ENCODE peak calls at places on chromosomes 4 and X, in four cellular contexts. V is hepatocyte, J is body of pancreas, K is sigmoid colon. C is an unnamed sample.

GRCh38 chr4:125750399-125750798 is 435.6 kb downstream of the FAT4 start:
- DNase-seq in V (no peak), J (no peak), K (no peak), C (no peak)

GRCh38 chr4:148064451-148064850 is 332.6 kb downstream of the ARHGAP10 start:
- DNase-seq in V (no peak), J (no peak), K (no peak), C (no peak)

GRCh38 chrX:109927663-109928273 is 75.1 kb upstream of the TMEM164 start:
- DNase-seq in V (no peak), J (no peak), K (no peak), C (no peak)

GRCh38 chr4:51963871-51964513 is 56.2 kb downstream of the LRRC66 start:
- DNase-seq in V (no peak), J (peak; percentile 17), K (no peak), C (no peak)

GRCh38 chrX:110180176-110180927 is 137.5 kb downstream of the AMMECR1 start:
- DNase-seq in V (peak; percentile 37), J (no peak), K (no peak), C (no peak)

GRCh38 chr4:6892190-6892908 is 17.3 kb upstream of the TBC1D14 start:
- DNase-seq in V (peak; percentile 47), J (peak; percentile 58), K (peak; percentile 77), C (peak; percentile 77)

GRCh38 chr4:129926936-129927335 is 831.0 kb downstream of the C4orf33 start:
- DNase-seq in V (peak; percentile 18), J (no peak), K (no peak), C (no peak)

GRCh38 chrX:104156630-104157529 is at the start of gene SLC25A53:
- DNase-seq in V (peak; percentile 84), J (peak; percentile 82), K (peak; percentile 84), C (peak; percentile 91)

GRCh38 chr4:7936963-7937362 is 2.7 kb downstream of the AFAP1 start:
- DNase-seq in V (no peak), J (no peak), K (no peak), C (no peak)

GRCh38 chrX:153538424-153538823 is 21.0 kb downstream of the ATP2B3 start:
- DNase-seq in V (no peak), J (no peak), K (no peak), C (no peak)

GRCh38 chr4:23360718-23361117 is 529.1 kb downstream of the PPARGC1A start:
- DNase-seq in V (no peak), J (no peak), K (no peak), C (no peak)

GRCh38 chrX:5746231-5746630 is 482.4 kb downstream of the NLGN4X start:
- DNase-seq in V (no peak), J (no peak), K (no peak), C (no peak)

GRCh38 chrX:2521092-2521926 is 20.5 kb upstream of the DHRSX start:
- DNase-seq in V (no peak), J (peak; percentile 52), K (no peak), C (no peak)

GRCh38 chr4:1380368-1381151 is 25.7 kb downstream of the NKX1-1 start:
- DNase-seq in V (no peak), J (no peak), K (peak; percentile 62), C (peak; percentile 31)

GRCh38 chr4:127284236-127284635 is 348.5 kb upstream of the INTU start:
- DNase-seq in V (no peak), J (no peak), K (no peak), C (no peak)

GRCh38 chr4:139951051-139951450 is 202.9 kb downstream of the MAML3 start:
- DNase-seq in V (no peak), J (peak; percentile 41), K (no peak), C (no peak)

GRCh38 chrX:29535212-29536162 is 679.9 kb upstream of the MAGEB2 start:
- DNase-seq in V (no peak), J (no peak), K (no peak), C (no peak)

GRCh38 chr4:30716158-30716557 is 4.0 kb upstream of the PCDH7 start:
- DNase-seq in V (peak; percentile 40), J (no peak), K (no peak), C (no peak)

GRCh38 chrX:37686348-37686736 is 751 bp downstream of the XK start:
- DNase-seq in V (no peak), J (no peak), K (no peak), C (no peak)

GRCh38 chrX:15914486-15914885 is 59.9 kb upstream of the AP1S2 start:
- DNase-seq in V (no peak), J (no peak), K (no peak), C (no peak)

GRCh38 chr4:186739802-186740434 is 16.3 kb upstream of the FAT1 start:
- DNase-seq in V (peak; percentile 34), J (no peak), K (no peak), C (no peak)

GRCh38 chr4:118350961-118351360 is 1.8 kb downstream of the PRSS12 start:
- DNase-seq in V (no peak), J (no peak), K (no peak), C (no peak)

GRCh38 chrX:5876984-5877655 is 351.5 kb downstream of the NLGN4X start:
- DNase-seq in V (peak; percentile 68), J (peak; percentile 20), K (no peak), C (peak; percentile 70)

GRCh38 chr4:181661090-181661489 is 582.1 kb upstream of the TENM3 start:
- DNase-seq in V (no peak), J (no peak), K (no peak), C (no peak)

GRCh38 chr4:142416711-142417275 is 429.3 kb downstream of the INPP4B start:
- DNase-seq in V (no peak), J (no peak), K (no peak), C (no peak)

GRCh38 chr4:87309625-87310024 is 13.1 kb downstream of the HSD17B13 start:
- DNase-seq in V (no peak), J (no peak), K (no peak), C (no peak)

GRCh38 chr4:181549789-181550188 is 693.4 kb upstream of the TENM3 start:
- DNase-seq in V (no peak), J (no peak), K (no peak), C (no peak)

GRCh38 chr4:76758290-76758882 is 139.6 kb downstream of the SOWAHB start:
- DNase-seq in V (peak; percentile 65), J (peak; percentile 50), K (no peak), C (no peak)

GRCh38 chr4:67234296-67234695 is 311.0 kb downstream of the CENPC start:
- DNase-seq in V (peak; percentile 3), J (no peak), K (no peak), C (no peak)

GRCh38 chr4:47334597-47335185 is 128.8 kb downstream of the COMMD8 start:
- DNase-seq in V (peak; percentile 3), J (no peak), K (no peak), C (no peak)

GRCh38 chrX:11899091-11899490 is 141.1 kb downstream of the MSL3 start:
- DNase-seq in V (no peak), J (no peak), K (no peak), C (no peak)

GRCh38 chr4:80049813-80050534 is 23.1 kb downstream of the ANTXR2 start:
- DNase-seq in V (no peak), J (no peak), K (no peak), C (no peak)
- H3K36me3 ChIP-seq in V (no peaks in the 10 kb centered on the region), J (no peaks in the 10 kb centered on the region), K (no peaks in the 10 kb centered on the region), C (no peaks in the 10 kb centered on the region)

DNA sequence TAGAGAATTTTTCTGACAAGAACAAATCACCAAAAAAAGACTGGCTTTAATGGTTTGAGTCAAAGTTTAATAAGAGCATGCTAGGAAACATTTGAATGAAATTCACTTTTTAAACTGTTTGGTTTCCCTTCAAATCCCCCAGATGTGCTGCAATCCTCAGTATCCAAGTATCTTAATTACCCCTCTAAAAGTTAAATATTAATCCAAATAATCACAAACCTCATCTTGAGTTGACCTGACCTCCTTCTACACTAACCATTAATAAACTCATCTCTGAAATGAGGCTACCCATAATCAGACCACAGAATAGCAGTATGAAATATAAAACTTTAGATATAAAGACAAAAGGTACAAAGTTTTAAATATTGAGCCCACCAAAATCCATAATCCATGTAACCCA is 10.1 kb downstream of the DHX15 start:
- DNase-seq in V (no peak), J (no peak), K (no peak), C (no peak)
- H3K36me3 ChIP-seq in V (peaks cover 14% of the 10 kb centered on the region), J (peaks cover 6% of the 10 kb centered on the region), K (peaks cover 6% of the 10 kb centered on the region), C (peaks cover 96% of the 10 kb centered on the region)

DNA sequence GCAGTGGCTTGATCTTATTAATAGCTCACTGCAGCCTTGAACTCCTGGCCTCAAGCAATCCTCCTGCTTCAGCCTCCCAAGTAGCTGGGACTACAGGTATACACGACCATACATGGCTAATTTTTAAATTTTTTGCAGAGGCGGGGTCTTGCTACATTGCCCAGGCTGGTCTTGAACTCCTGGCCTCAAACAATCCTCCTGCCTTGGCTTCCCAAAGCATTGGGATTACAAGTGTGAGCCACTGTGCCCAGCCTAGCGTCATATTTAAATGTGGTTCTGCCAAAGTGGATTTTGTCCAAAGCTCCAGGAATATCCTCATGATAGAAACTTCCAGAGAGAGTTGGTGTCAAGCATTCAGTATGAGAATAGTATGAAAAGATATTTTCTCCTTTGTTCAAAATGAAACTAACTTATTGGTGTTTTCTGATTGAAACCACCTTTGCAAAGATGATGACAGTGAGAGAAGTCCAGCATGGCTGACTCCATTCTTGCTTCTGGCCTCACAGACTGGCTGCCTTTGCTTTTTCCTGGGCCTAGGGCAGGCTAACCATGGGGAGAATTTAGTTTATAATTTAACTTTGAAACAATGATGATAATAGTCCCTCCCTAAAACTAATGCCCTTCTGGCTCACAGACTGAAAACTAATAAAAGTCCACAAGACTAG is 129.0 kb downstream of the C4orf51 start:
- DNase-seq in V (no peak), J (no peak), K (no peak), C (no peak)
- H3K36me3 ChIP-seq in V (no peaks in the 10 kb centered on the region), J (no peaks in the 10 kb centered on the region), K (no peaks in the 10 kb centered on the region), C (peaks cover 59% of the 10 kb centered on the region)

DNA sequence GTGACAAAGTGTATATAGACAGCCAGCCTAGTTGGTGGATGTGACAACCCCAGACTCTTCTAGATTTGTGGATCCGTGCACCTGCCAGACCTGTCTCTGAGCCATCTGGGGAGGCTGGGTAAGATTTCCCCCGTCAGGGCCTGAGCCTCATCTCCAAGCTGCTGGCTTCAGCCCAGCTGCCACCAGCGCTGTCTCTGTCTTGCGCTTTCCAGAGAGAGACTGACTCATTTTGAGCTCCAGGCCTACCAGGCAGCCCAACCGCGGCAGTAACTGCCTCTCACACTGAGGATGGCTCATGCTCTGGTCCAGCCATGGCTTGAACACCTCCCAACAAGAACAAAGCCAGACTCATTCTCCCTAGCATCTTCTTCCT is 26.4 kb downstream of the NOP14 start:
- DNase-seq in V (peak; percentile 42), J (no peak), K (peak; percentile 58), C (no peak)
- H3K36me3 ChIP-seq in V (no peaks in the 10 kb centered on the region), J (peaks cover 21% of the 10 kb centered on the region), K (peaks cover 31% of the 10 kb centered on the region), C (peaks cover 43% of the 10 kb centered on the region)

C was measured in endodermal cell.